ENCODE peak calls at places on chromosomes 5 and 9, in seven cellular contexts. One of them, this sample, is unnamed.

GRCh38 chr9:107386396-107386795 is 103.2 kb downstream of the KLF4 start:
- DNase-seq in A549: no peak
- DNase-seq in ascending aorta: no peak
- DNase-seq in spleen: no peak
- DNase-seq in WERI-Rb-1: no peak
- DNase-seq in AG04449: no peak
- DNase-seq in fibroblast of the aortic adventitia: no peak
- DNase-seq in this sample: no peak

GRCh38 chr5:78008356-78008967 is 232.3 kb upstream of the TBCA start:
- DNase-seq in A549: peak; percentile 67
- DNase-seq in ascending aorta: no peak
- DNase-seq in spleen: no peak
- DNase-seq in WERI-Rb-1: peak; percentile 40
- DNase-seq in AG04449: no peak
- DNase-seq in fibroblast of the aortic adventitia: peak; percentile 54
- DNase-seq in this sample: peak; percentile 68

GRCh38 chr5:108898257-108898656 is 150.6 kb downstream of the FER start:
- DNase-seq in A549: no peak
- DNase-seq in ascending aorta: no peak
- DNase-seq in spleen: no peak
- DNase-seq in WERI-Rb-1: no peak
- DNase-seq in AG04449: no peak
- DNase-seq in fibroblast of the aortic adventitia: no peak
- DNase-seq in this sample: no peak

GRCh38 chr5:11050596-11051304 is 289.7 kb upstream of the DAP start:
- DNase-seq in A549: no peak
- DNase-seq in ascending aorta: no peak
- DNase-seq in spleen: no peak
- DNase-seq in WERI-Rb-1: no peak
- DNase-seq in AG04449: no peak
- DNase-seq in fibroblast of the aortic adventitia: peak; percentile 0
- DNase-seq in this sample: no peak

GRCh38 chr9:137455361-137455991 is 3.7 kb downstream of the NSMF start:
- DNase-seq in A549: no peak
- DNase-seq in ascending aorta: peak; percentile 62
- DNase-seq in spleen: peak; percentile 80
- DNase-seq in WERI-Rb-1: no peak
- DNase-seq in AG04449: no peak
- DNase-seq in fibroblast of the aortic adventitia: no peak
- DNase-seq in this sample: no peak

GRCh38 chr5:152511531-152512132 is 106.6 kb upstream of the NMUR2 start:
- DNase-seq in A549: no peak
- DNase-seq in ascending aorta: no peak
- DNase-seq in spleen: no peak
- DNase-seq in WERI-Rb-1: no peak
- DNase-seq in AG04449: no peak
- DNase-seq in fibroblast of the aortic adventitia: no peak
- DNase-seq in this sample: no peak

GRCh38 chr9:34457266-34458012 is 931 bp downstream of the FAM219A start:
- DNase-seq in A549: peak; percentile 62
- DNase-seq in ascending aorta: peak; percentile 80
- DNase-seq in spleen: peak; percentile 88
- DNase-seq in WERI-Rb-1: peak; percentile 79
- DNase-seq in AG04449: peak; percentile 24
- DNase-seq in fibroblast of the aortic adventitia: peak; percentile 62
- DNase-seq in this sample: peak; percentile 70

GRCh38 chr5:150582281-150582791 is 58.1 kb upstream of the SYNPO start:
- DNase-seq in A549: no peak
- DNase-seq in ascending aorta: peak; percentile 62
- DNase-seq in spleen: no peak
- DNase-seq in WERI-Rb-1: no peak
- DNase-seq in AG04449: no peak
- DNase-seq in fibroblast of the aortic adventitia: no peak
- DNase-seq in this sample: peak; percentile 75

GRCh38 chr5:41856644-41857491 is 13.4 kb downstream of the OXCT1 start:
- DNase-seq in A549: peak; percentile 69
- DNase-seq in ascending aorta: peak; percentile 73
- DNase-seq in spleen: no peak
- DNase-seq in WERI-Rb-1: peak; percentile 37
- DNase-seq in AG04449: no peak
- DNase-seq in fibroblast of the aortic adventitia: peak; percentile 86
- DNase-seq in this sample: peak; percentile 87

GRCh38 chr5:140469259-140469658 is 67.6 kb downstream of the ANKHD1 start:
- DNase-seq in A549: no peak
- DNase-seq in ascending aorta: no peak
- DNase-seq in spleen: no peak
- DNase-seq in WERI-Rb-1: no peak
- DNase-seq in AG04449: no peak
- DNase-seq in fibroblast of the aortic adventitia: no peak
- DNase-seq in this sample: no peak

GRCh38 chr5:134494780-134495179 is 30.7 kb upstream of the JADE2 start:
- DNase-seq in A549: no peak
- DNase-seq in ascending aorta: no peak
- DNase-seq in spleen: no peak
- DNase-seq in WERI-Rb-1: no peak
- DNase-seq in AG04449: no peak
- DNase-seq in fibroblast of the aortic adventitia: no peak
- DNase-seq in this sample: no peak

GRCh38 chr5:106397700-106398099 is 1273.0 kb downstream of the EFNA5 start:
- DNase-seq in A549: peak; percentile 55
- DNase-seq in ascending aorta: no peak
- DNase-seq in spleen: no peak
- DNase-seq in WERI-Rb-1: no peak
- DNase-seq in AG04449: peak; percentile 88
- DNase-seq in fibroblast of the aortic adventitia: peak; percentile 91
- DNase-seq in this sample: peak; percentile 87

GRCh38 chr9:81032030-81032572 is 657.2 kb downstream of the TLE1 start:
- DNase-seq in A549: peak; percentile 54
- DNase-seq in ascending aorta: peak; percentile 66
- DNase-seq in spleen: no peak
- DNase-seq in WERI-Rb-1: no peak
- DNase-seq in AG04449: peak; percentile 58
- DNase-seq in fibroblast of the aortic adventitia: peak; percentile 90
- DNase-seq in this sample: peak; percentile 89

GRCh38 chr5:110321117-110321516 is 405.4 kb downstream of the TMEM232 start:
- DNase-seq in A549: no peak
- DNase-seq in ascending aorta: no peak
- DNase-seq in spleen: no peak
- DNase-seq in WERI-Rb-1: no peak
- DNase-seq in AG04449: peak; percentile 12
- DNase-seq in fibroblast of the aortic adventitia: peak; percentile 8
- DNase-seq in this sample: no peak

GRCh38 chr5:2155556-2155955 is 272.8 kb upstream of the IRX4 start:
- DNase-seq in A549: no peak
- DNase-seq in ascending aorta: no peak
- DNase-seq in spleen: peak; percentile 44
- DNase-seq in WERI-Rb-1: no peak
- DNase-seq in AG04449: no peak
- DNase-seq in fibroblast of the aortic adventitia: no peak
- DNase-seq in this sample: no peak

GRCh38 chr9:91802391-91802790 is 147.6 kb downstream of the ROR2 start:
- DNase-seq in A549: no peak
- DNase-seq in ascending aorta: peak; percentile 37
- DNase-seq in spleen: no peak
- DNase-seq in WERI-Rb-1: no peak
- DNase-seq in AG04449: no peak
- DNase-seq in fibroblast of the aortic adventitia: peak; percentile 27
- DNase-seq in this sample: no peak

GRCh38 chr5:141800629-141801028 is 77.6 kb downstream of the PCDH1 start:
- DNase-seq in A549: no peak
- DNase-seq in ascending aorta: no peak
- DNase-seq in spleen: peak; percentile 28
- DNase-seq in WERI-Rb-1: no peak
- DNase-seq in AG04449: no peak
- DNase-seq in fibroblast of the aortic adventitia: peak; percentile 83
- DNase-seq in this sample: no peak

GRCh38 chr9:23496827-23497226 is 329.2 kb downstream of the ELAVL2 start:
- DNase-seq in A549: no peak
- DNase-seq in ascending aorta: no peak
- DNase-seq in spleen: no peak
- DNase-seq in WERI-Rb-1: no peak
- DNase-seq in AG04449: no peak
- DNase-seq in fibroblast of the aortic adventitia: no peak
- DNase-seq in this sample: no peak

GRCh38 chr9:23502004-23502403 is 324.0 kb downstream of the ELAVL2 start:
- DNase-seq in A549: no peak
- DNase-seq in ascending aorta: no peak
- DNase-seq in spleen: no peak
- DNase-seq in WERI-Rb-1: no peak
- DNase-seq in AG04449: no peak
- DNase-seq in fibroblast of the aortic adventitia: no peak
- DNase-seq in this sample: no peak
- TF ChIP-seq CTCF in A549: no peak
- TF ChIP-seq CTCF in ascending aorta: no peak
- TF ChIP-seq CTCF in spleen: no peak
- TF ChIP-seq CTCF in WERI-Rb-1: no peak
- TF ChIP-seq CTCF in AG04449: no peak
- TF ChIP-seq CTCF in fibroblast of the aortic adventitia: no peak
- TF ChIP-seq CTCF in this sample: no peak

GRCh38 chr5:74682636-74683035 is 2.4 kb upstream of the HEXB start:
- DNase-seq in A549: no peak
- DNase-seq in ascending aorta: no peak
- DNase-seq in spleen: no peak
- DNase-seq in WERI-Rb-1: no peak
- DNase-seq in AG04449: no peak
- DNase-seq in fibroblast of the aortic adventitia: no peak
- DNase-seq in this sample: no peak

GRCh38 chr5:74684900-74685851 is at the start of gene HEXB:
- DNase-seq in A549: peak; percentile 82
- DNase-seq in ascending aorta: peak; percentile 95
- DNase-seq in spleen: peak; percentile 98
- DNase-seq in WERI-Rb-1: peak; percentile 85
- DNase-seq in AG04449: no peak
- DNase-seq in fibroblast of the aortic adventitia: peak; percentile 65
- DNase-seq in this sample: peak; percentile 80

GRCh38 chr5:74685979-74686631 is 1.1 kb downstream of the HEXB start:
- DNase-seq in A549: no peak
- DNase-seq in ascending aorta: no peak
- DNase-seq in spleen: no peak
- DNase-seq in WERI-Rb-1: no peak
- DNase-seq in AG04449: no peak
- DNase-seq in fibroblast of the aortic adventitia: peak; percentile 59
- DNase-seq in this sample: peak; percentile 47

DNA sequence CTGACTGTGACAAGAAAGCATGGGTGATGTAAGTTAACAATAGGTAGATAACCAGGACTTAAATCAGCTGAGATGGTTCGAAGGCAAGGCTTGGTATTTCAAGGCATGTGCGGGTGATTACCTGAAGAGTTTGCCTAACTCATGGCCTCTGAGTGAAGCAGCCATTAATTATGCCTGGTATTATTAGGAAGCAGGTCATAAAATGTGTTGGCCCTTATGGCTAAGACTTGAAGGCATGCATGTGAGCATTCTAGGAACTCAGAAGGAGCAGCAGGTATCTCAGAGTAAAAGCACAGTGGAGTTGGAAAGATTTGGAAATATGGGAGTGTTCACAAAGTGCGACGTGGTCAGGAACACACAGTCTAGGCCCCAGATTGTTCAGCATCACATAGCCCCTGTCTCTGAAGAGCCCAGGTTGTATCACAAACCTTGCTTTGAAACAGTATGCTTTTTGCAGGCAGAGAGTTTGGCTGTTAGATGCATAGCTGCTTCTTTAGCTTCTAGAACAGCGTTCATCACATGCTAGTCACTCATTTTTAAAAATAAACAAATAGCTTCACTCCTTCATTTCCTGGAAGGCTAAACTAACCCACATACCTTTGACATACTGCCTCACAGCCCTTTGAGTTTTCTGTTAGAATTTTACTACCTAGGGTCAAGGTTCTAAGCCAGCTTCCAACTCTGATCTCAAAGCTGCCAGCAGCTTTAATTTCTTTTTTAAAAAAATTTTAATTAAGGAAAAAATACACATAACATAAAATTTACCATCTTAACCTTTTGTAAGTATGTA is 2.1 kb downstream of the HEXB start:
- DNase-seq in A549: no peak
- DNase-seq in ascending aorta: no peak
- DNase-seq in spleen: no peak
- DNase-seq in WERI-Rb-1: no peak
- DNase-seq in AG04449: no peak
- DNase-seq in fibroblast of the aortic adventitia: no peak
- DNase-seq in this sample: no peak
- H3K4me3 ChIP-seq in A549: no peak overlapping the region
- H3K4me3 ChIP-seq in ascending aorta: no peak overlapping the region
- H3K4me3 ChIP-seq in spleen: no peak overlapping the region
- H3K4me3 ChIP-seq in WERI-Rb-1: no peak overlapping the region
- H3K4me3 ChIP-seq in AG04449: no peak overlapping the region
- H3K4me3 ChIP-seq in fibroblast of the aortic adventitia: peak overlapping the region; percentile 93
- H3K4me3 ChIP-seq in this sample: peak overlapping the region; percentile 88

GRCh38 chr9:5869315-5870019 is 21.2 kb upstream of the MLANA start:
- DNase-seq in A549: peak; percentile 53
- DNase-seq in ascending aorta: no peak
- DNase-seq in spleen: no peak
- DNase-seq in WERI-Rb-1: no peak
- DNase-seq in AG04449: no peak
- DNase-seq in fibroblast of the aortic adventitia: no peak
- DNase-seq in this sample: no peak
- TF ChIP-seq CTCF in A549: peak; percentile 12
- TF ChIP-seq CTCF in ascending aorta: no peak
- TF ChIP-seq CTCF in spleen: no peak
- TF ChIP-seq CTCF in WERI-Rb-1: peak; percentile 43
- TF ChIP-seq CTCF in AG04449: peak; percentile 32
- TF ChIP-seq CTCF in fibroblast of the aortic adventitia: peak; percentile 19
- TF ChIP-seq CTCF in this sample: peak; percentile 24

GRCh38 chr9:37996050-37996811 is 72.8 kb downstream of the SHB start:
- DNase-seq in A549: no peak
- DNase-seq in ascending aorta: no peak
- DNase-seq in spleen: no peak
- DNase-seq in WERI-Rb-1: peak; percentile 87
- DNase-seq in AG04449: no peak
- DNase-seq in fibroblast of the aortic adventitia: no peak
- DNase-seq in this sample: no peak

GRCh38 chr9:37996812-37997202 is 72.2 kb downstream of the SHB start:
- DNase-seq in A549: no peak
- DNase-seq in ascending aorta: no peak
- DNase-seq in spleen: no peak
- DNase-seq in WERI-Rb-1: peak; percentile 34
- DNase-seq in AG04449: no peak
- DNase-seq in fibroblast of the aortic adventitia: no peak
- DNase-seq in this sample: no peak

GRCh38 chr9:37994639-37995347 is 74.2 kb downstream of the SHB start:
- DNase-seq in A549: no peak
- DNase-seq in ascending aorta: peak; percentile 80
- DNase-seq in spleen: peak; percentile 85
- DNase-seq in WERI-Rb-1: peak; percentile 83
- DNase-seq in AG04449: no peak
- DNase-seq in fibroblast of the aortic adventitia: no peak
- DNase-seq in this sample: peak; percentile 68

GRCh38 chr9:37992924-37993349 is 76.1 kb downstream of the SHB start:
- DNase-seq in A549: no peak
- DNase-seq in ascending aorta: no peak
- DNase-seq in spleen: no peak
- DNase-seq in WERI-Rb-1: no peak
- DNase-seq in AG04449: no peak
- DNase-seq in fibroblast of the aortic adventitia: no peak
- DNase-seq in this sample: no peak

DNA sequence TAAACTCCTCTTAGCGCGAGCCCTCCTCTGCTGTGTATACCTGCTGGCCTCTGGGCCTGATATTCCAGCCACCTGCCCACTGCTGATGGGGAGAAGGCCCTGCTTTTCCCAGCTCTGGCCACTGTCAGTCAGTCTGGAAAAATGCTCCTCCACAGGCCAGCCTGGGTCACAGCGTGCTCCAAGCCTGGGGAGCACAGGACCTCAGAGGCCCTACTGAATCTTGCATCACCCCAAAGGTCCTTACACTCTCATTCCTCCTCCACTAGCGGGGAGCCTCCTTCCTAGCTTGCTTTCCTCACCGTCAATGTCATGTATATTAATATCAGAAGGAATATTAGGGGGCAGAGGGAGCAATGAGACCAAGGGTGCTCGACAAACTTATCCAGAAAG is 73.7 kb downstream of the SHB start:
- DNase-seq in A549: no peak
- DNase-seq in ascending aorta: no peak
- DNase-seq in spleen: no peak
- DNase-seq in WERI-Rb-1: no peak
- DNase-seq in AG04449: no peak
- DNase-seq in fibroblast of the aortic adventitia: no peak
- DNase-seq in this sample: no peak
- H3K4me3 ChIP-seq in A549: no peak overlapping the region
- H3K4me3 ChIP-seq in ascending aorta: no peak overlapping the region
- H3K4me3 ChIP-seq in spleen: no peak overlapping the region
- H3K4me3 ChIP-seq in WERI-Rb-1: no peak overlapping the region
- H3K4me3 ChIP-seq in AG04449: peak overlapping the region; percentile 33
- H3K4me3 ChIP-seq in fibroblast of the aortic adventitia: no peak overlapping the region
- H3K4me3 ChIP-seq in this sample: no peak overlapping the region

This sample was measured in fibroblast of pulmonary artery.